ENCODE peak calls at places on chromosome 14, in ten cellular contexts. One of them, this sample, is unnamed.

GRCh38 chr14:90827919-90828610 is 11.8 kb upstream of the TTC7B start:
- DNase-seq in activated effector memory CD4-positive, alpha-beta T cell treated with anti-CD3 and anti-CD28 coated beads, Interleukin-2, amount 50 U/mL, for 16 hours: peak
- DNase-seq in choroid plexus epithelial cell: peak
- DNase-seq in activated gamma-delta T cell: peak
- DNase-seq in C1 segment of cervical spinal cord: peak
- DNase-seq in Calu3: peak
- DNase-seq in upper lobe of right lung: peak
- DNase-seq in EL: peak
- DNase-seq in left ventricle myocardium inferior: peak
- DNase-seq in activated CD4-positive, alpha-beta T cell treated with anti-CD3 and anti-CD28 coated beads for 24 hours: peak
- DNase-seq in this sample: peak

GRCh38 chr14:92877757-92878431 is 45.1 kb upstream of the CHGA start:
- DNase-seq in activated gamma-delta T cell: no peak
- DNase-seq in upper lobe of right lung: no peak
- DNase-seq in Calu3: no peak
- DNase-seq in C1 segment of cervical spinal cord: no peak
- DNase-seq in activated CD4-positive, alpha-beta T cell treated with anti-CD3 and anti-CD28 coated beads for 24 hours: no peak
- DNase-seq in EL: no peak
- DNase-seq in activated effector memory CD4-positive, alpha-beta T cell treated with anti-CD3 and anti-CD28 coated beads, Interleukin-2, amount 50 U/mL, for 16 hours: no peak
- DNase-seq in choroid plexus epithelial cell: peak
- DNase-seq in left ventricle myocardium inferior: peak
- DNase-seq in this sample: no peak

GRCh38 chr14:55122441-55122986 is 6.5 kb upstream of the LGALS3 start:
- DNase-seq in EL: no peak
- DNase-seq in activated effector memory CD4-positive, alpha-beta T cell treated with anti-CD3 and anti-CD28 coated beads, Interleukin-2, amount 50 U/mL, for 16 hours: no peak
- DNase-seq in activated CD4-positive, alpha-beta T cell treated with anti-CD3 and anti-CD28 coated beads for 24 hours: no peak
- DNase-seq in left ventricle myocardium inferior: peak
- DNase-seq in C1 segment of cervical spinal cord: no peak
- DNase-seq in activated gamma-delta T cell: no peak
- DNase-seq in choroid plexus epithelial cell: peak
- DNase-seq in upper lobe of right lung: no peak
- DNase-seq in Calu3: peak
- DNase-seq in this sample: no peak

GRCh38 chr14:94129111-94129757 is at the start of gene IFI27L2:
- DNase-seq in EL: peak
- DNase-seq in Calu3: peak
- DNase-seq in activated effector memory CD4-positive, alpha-beta T cell treated with anti-CD3 and anti-CD28 coated beads, Interleukin-2, amount 50 U/mL, for 16 hours: peak
- DNase-seq in activated gamma-delta T cell: peak
- DNase-seq in upper lobe of right lung: peak
- DNase-seq in activated CD4-positive, alpha-beta T cell treated with anti-CD3 and anti-CD28 coated beads for 24 hours: peak
- DNase-seq in C1 segment of cervical spinal cord: peak
- DNase-seq in choroid plexus epithelial cell: peak
- DNase-seq in left ventricle myocardium inferior: peak
- DNase-seq in this sample: peak

GRCh38 chr14:55846852-55847471 is 267.0 kb downstream of the KTN1 start:
- DNase-seq in C1 segment of cervical spinal cord: no peak
- DNase-seq in EL: peak
- DNase-seq in activated effector memory CD4-positive, alpha-beta T cell treated with anti-CD3 and anti-CD28 coated beads, Interleukin-2, amount 50 U/mL, for 16 hours: no peak
- DNase-seq in activated gamma-delta T cell: no peak
- DNase-seq in upper lobe of right lung: no peak
- DNase-seq in Calu3: no peak
- DNase-seq in left ventricle myocardium inferior: no peak
- DNase-seq in activated CD4-positive, alpha-beta T cell treated with anti-CD3 and anti-CD28 coated beads for 24 hours: no peak
- DNase-seq in choroid plexus epithelial cell: no peak
- DNase-seq in this sample: no peak

GRCh38 chr14:23060536-23061260 is 3.4 kb upstream of the CDH24 start:
- DNase-seq in upper lobe of right lung: no peak
- DNase-seq in left ventricle myocardium inferior: no peak
- DNase-seq in activated CD4-positive, alpha-beta T cell treated with anti-CD3 and anti-CD28 coated beads for 24 hours: no peak
- DNase-seq in activated gamma-delta T cell: no peak
- DNase-seq in choroid plexus epithelial cell: no peak
- DNase-seq in EL: no peak
- DNase-seq in C1 segment of cervical spinal cord: no peak
- DNase-seq in activated effector memory CD4-positive, alpha-beta T cell treated with anti-CD3 and anti-CD28 coated beads, Interleukin-2, amount 50 U/mL, for 16 hours: peak
- DNase-seq in Calu3: no peak
- DNase-seq in this sample: no peak

GRCh38 chr14:21097616-21098133 is 780 bp downstream of the ZNF219 start:
- DNase-seq in activated effector memory CD4-positive, alpha-beta T cell treated with anti-CD3 and anti-CD28 coated beads, Interleukin-2, amount 50 U/mL, for 16 hours: no peak
- DNase-seq in EL: no peak
- DNase-seq in activated CD4-positive, alpha-beta T cell treated with anti-CD3 and anti-CD28 coated beads for 24 hours: no peak
- DNase-seq in activated gamma-delta T cell: no peak
- DNase-seq in upper lobe of right lung: no peak
- DNase-seq in Calu3: no peak
- DNase-seq in C1 segment of cervical spinal cord: peak
- DNase-seq in left ventricle myocardium inferior: no peak
- DNase-seq in choroid plexus epithelial cell: no peak
- DNase-seq in this sample: no peak

GRCh38 chr14:100440758-100441203 is 117.6 kb downstream of the SLC25A47 start:
- DNase-seq in activated gamma-delta T cell: no peak
- DNase-seq in C1 segment of cervical spinal cord: no peak
- DNase-seq in activated effector memory CD4-positive, alpha-beta T cell treated with anti-CD3 and anti-CD28 coated beads, Interleukin-2, amount 50 U/mL, for 16 hours: no peak
- DNase-seq in EL: no peak
- DNase-seq in Calu3: no peak
- DNase-seq in left ventricle myocardium inferior: no peak
- DNase-seq in upper lobe of right lung: no peak
- DNase-seq in choroid plexus epithelial cell: peak
- DNase-seq in activated CD4-positive, alpha-beta T cell treated with anti-CD3 and anti-CD28 coated beads for 24 hours: no peak
- DNase-seq in this sample: no peak

GRCh38 chr14:105487449-105487985 is 831 bp downstream of the CRIP1 start:
- DNase-seq in upper lobe of right lung: peak
- DNase-seq in C1 segment of cervical spinal cord: no peak
- DNase-seq in EL: no peak
- DNase-seq in Calu3: no peak
- DNase-seq in activated effector memory CD4-positive, alpha-beta T cell treated with anti-CD3 and anti-CD28 coated beads, Interleukin-2, amount 50 U/mL, for 16 hours: peak
- DNase-seq in choroid plexus epithelial cell: no peak
- DNase-seq in activated CD4-positive, alpha-beta T cell treated with anti-CD3 and anti-CD28 coated beads for 24 hours: no peak
- DNase-seq in activated gamma-delta T cell: peak
- DNase-seq in left ventricle myocardium inferior: peak
- DNase-seq in this sample: no peak

GRCh38 chr14:67735361-67735921 is 33.8 kb downstream of the RDH12 start:
- DNase-seq in activated CD4-positive, alpha-beta T cell treated with anti-CD3 and anti-CD28 coated beads for 24 hours: no peak
- DNase-seq in Calu3: no peak
- DNase-seq in choroid plexus epithelial cell: no peak
- DNase-seq in activated effector memory CD4-positive, alpha-beta T cell treated with anti-CD3 and anti-CD28 coated beads, Interleukin-2, amount 50 U/mL, for 16 hours: no peak
- DNase-seq in left ventricle myocardium inferior: no peak
- DNase-seq in activated gamma-delta T cell: no peak
- DNase-seq in upper lobe of right lung: no peak
- DNase-seq in EL: no peak
- DNase-seq in C1 segment of cervical spinal cord: no peak
- DNase-seq in this sample: no peak

GRCh38 chr14:69850086-69850735 is 29.0 kb upstream of the SMOC1 start:
- DNase-seq in activated effector memory CD4-positive, alpha-beta T cell treated with anti-CD3 and anti-CD28 coated beads, Interleukin-2, amount 50 U/mL, for 16 hours: no peak
- DNase-seq in upper lobe of right lung: no peak
- DNase-seq in EL: no peak
- DNase-seq in left ventricle myocardium inferior: no peak
- DNase-seq in C1 segment of cervical spinal cord: no peak
- DNase-seq in activated CD4-positive, alpha-beta T cell treated with anti-CD3 and anti-CD28 coated beads for 24 hours: no peak
- DNase-seq in activated gamma-delta T cell: no peak
- DNase-seq in choroid plexus epithelial cell: peak
- DNase-seq in Calu3: no peak
- DNase-seq in this sample: no peak

GRCh38 chr14:75725481-75725880 is 64.4 kb downstream of the TTLL5 start:
- DNase-seq in activated CD4-positive, alpha-beta T cell treated with anti-CD3 and anti-CD28 coated beads for 24 hours: no peak
- DNase-seq in Calu3: no peak
- DNase-seq in C1 segment of cervical spinal cord: no peak
- DNase-seq in upper lobe of right lung: no peak
- DNase-seq in choroid plexus epithelial cell: no peak
- DNase-seq in left ventricle myocardium inferior: peak
- DNase-seq in activated effector memory CD4-positive, alpha-beta T cell treated with anti-CD3 and anti-CD28 coated beads, Interleukin-2, amount 50 U/mL, for 16 hours: no peak
- DNase-seq in EL: peak
- DNase-seq in activated gamma-delta T cell: no peak
- DNase-seq in this sample: no peak

GRCh38 chr14:29911815-29912214 is 15.8 kb downstream of the PRKD1 start:
- DNase-seq in activated effector memory CD4-positive, alpha-beta T cell treated with anti-CD3 and anti-CD28 coated beads, Interleukin-2, amount 50 U/mL, for 16 hours: no peak
- DNase-seq in activated gamma-delta T cell: no peak
- DNase-seq in left ventricle myocardium inferior: no peak
- DNase-seq in Calu3: no peak
- DNase-seq in activated CD4-positive, alpha-beta T cell treated with anti-CD3 and anti-CD28 coated beads for 24 hours: no peak
- DNase-seq in C1 segment of cervical spinal cord: no peak
- DNase-seq in upper lobe of right lung: no peak
- DNase-seq in EL: no peak
- DNase-seq in choroid plexus epithelial cell: no peak
- DNase-seq in this sample: no peak

GRCh38 chr14:86462193-86462592 is 932.2 kb downstream of the FLRT2 start:
- DNase-seq in activated CD4-positive, alpha-beta T cell treated with anti-CD3 and anti-CD28 coated beads for 24 hours: no peak
- DNase-seq in EL: peak
- DNase-seq in left ventricle myocardium inferior: no peak
- DNase-seq in choroid plexus epithelial cell: peak
- DNase-seq in upper lobe of right lung: no peak
- DNase-seq in Calu3: peak
- DNase-seq in activated gamma-delta T cell: no peak
- DNase-seq in activated effector memory CD4-positive, alpha-beta T cell treated with anti-CD3 and anti-CD28 coated beads, Interleukin-2, amount 50 U/mL, for 16 hours: no peak
- DNase-seq in C1 segment of cervical spinal cord: no peak
- DNase-seq in this sample: no peak

GRCh38 chr14:63727231-63727735 is 582 bp downstream of the SGPP1 start:
- DNase-seq in choroid plexus epithelial cell: peak
- DNase-seq in Calu3: peak
- DNase-seq in activated gamma-delta T cell: no peak
- DNase-seq in activated effector memory CD4-positive, alpha-beta T cell treated with anti-CD3 and anti-CD28 coated beads, Interleukin-2, amount 50 U/mL, for 16 hours: peak
- DNase-seq in left ventricle myocardium inferior: peak
- DNase-seq in activated CD4-positive, alpha-beta T cell treated with anti-CD3 and anti-CD28 coated beads for 24 hours: no peak
- DNase-seq in C1 segment of cervical spinal cord: peak
- DNase-seq in upper lobe of right lung: peak
- DNase-seq in EL: peak
- DNase-seq in this sample: no peak

GRCh38 chr14:95068521-95068920 is 88.8 kb downstream of the DICER1 start:
- DNase-seq in upper lobe of right lung: no peak
- DNase-seq in activated gamma-delta T cell: no peak
- DNase-seq in left ventricle myocardium inferior: no peak
- DNase-seq in EL: no peak
- DNase-seq in activated effector memory CD4-positive, alpha-beta T cell treated with anti-CD3 and anti-CD28 coated beads, Interleukin-2, amount 50 U/mL, for 16 hours: no peak
- DNase-seq in Calu3: no peak
- DNase-seq in choroid plexus epithelial cell: no peak
- DNase-seq in C1 segment of cervical spinal cord: no peak
- DNase-seq in activated CD4-positive, alpha-beta T cell treated with anti-CD3 and anti-CD28 coated beads for 24 hours: no peak
- DNase-seq in this sample: no peak

GRCh38 chr14:35927727-35928126 is 101.6 kb downstream of the BRMS1L start:
- DNase-seq in activated CD4-positive, alpha-beta T cell treated with anti-CD3 and anti-CD28 coated beads for 24 hours: no peak
- DNase-seq in Calu3: no peak
- DNase-seq in C1 segment of cervical spinal cord: no peak
- DNase-seq in choroid plexus epithelial cell: no peak
- DNase-seq in EL: peak
- DNase-seq in activated gamma-delta T cell: no peak
- DNase-seq in upper lobe of right lung: no peak
- DNase-seq in activated effector memory CD4-positive, alpha-beta T cell treated with anti-CD3 and anti-CD28 coated beads, Interleukin-2, amount 50 U/mL, for 16 hours: no peak
- DNase-seq in left ventricle myocardium inferior: no peak
- DNase-seq in this sample: no peak

GRCh38 chr14:50726372-50727107 is 58.4 kb upstream of the SAV1 start:
- DNase-seq in activated effector memory CD4-positive, alpha-beta T cell treated with anti-CD3 and anti-CD28 coated beads, Interleukin-2, amount 50 U/mL, for 16 hours: no peak
- DNase-seq in activated gamma-delta T cell: no peak
- DNase-seq in left ventricle myocardium inferior: no peak
- DNase-seq in activated CD4-positive, alpha-beta T cell treated with anti-CD3 and anti-CD28 coated beads for 24 hours: no peak
- DNase-seq in choroid plexus epithelial cell: peak
- DNase-seq in EL: peak
- DNase-seq in C1 segment of cervical spinal cord: no peak
- DNase-seq in Calu3: no peak
- DNase-seq in upper lobe of right lung: no peak
- DNase-seq in this sample: no peak

GRCh38 chr14:58426819-58427288 is 477 bp downstream of the TIMM9 start:
- DNase-seq in C1 segment of cervical spinal cord: peak
- DNase-seq in choroid plexus epithelial cell: peak
- DNase-seq in EL: peak
- DNase-seq in activated gamma-delta T cell: peak
- DNase-seq in Calu3: peak
- DNase-seq in activated effector memory CD4-positive, alpha-beta T cell treated with anti-CD3 and anti-CD28 coated beads, Interleukin-2, amount 50 U/mL, for 16 hours: peak
- DNase-seq in upper lobe of right lung: peak
- DNase-seq in left ventricle myocardium inferior: peak
- DNase-seq in activated CD4-positive, alpha-beta T cell treated with anti-CD3 and anti-CD28 coated beads for 24 hours: peak
- DNase-seq in this sample: peak

GRCh38 chr14:35159742-35160409 is 37.5 kb downstream of the PRORP start:
- DNase-seq in Calu3: peak
- DNase-seq in C1 segment of cervical spinal cord: no peak
- DNase-seq in EL: peak
- DNase-seq in upper lobe of right lung: no peak
- DNase-seq in activated effector memory CD4-positive, alpha-beta T cell treated with anti-CD3 and anti-CD28 coated beads, Interleukin-2, amount 50 U/mL, for 16 hours: no peak
- DNase-seq in activated CD4-positive, alpha-beta T cell treated with anti-CD3 and anti-CD28 coated beads for 24 hours: no peak
- DNase-seq in activated gamma-delta T cell: no peak
- DNase-seq in choroid plexus epithelial cell: peak
- DNase-seq in left ventricle myocardium inferior: no peak
- DNase-seq in this sample: no peak

GRCh38 chr14:77498984-77499527 is 440 bp upstream of the ISM2 start:
- DNase-seq in upper lobe of right lung: peak
- DNase-seq in C1 segment of cervical spinal cord: no peak
- DNase-seq in activated CD4-positive, alpha-beta T cell treated with anti-CD3 and anti-CD28 coated beads for 24 hours: no peak
- DNase-seq in EL: peak
- DNase-seq in Calu3: no peak
- DNase-seq in activated effector memory CD4-positive, alpha-beta T cell treated with anti-CD3 and anti-CD28 coated beads, Interleukin-2, amount 50 U/mL, for 16 hours: peak
- DNase-seq in activated gamma-delta T cell: no peak
- DNase-seq in left ventricle myocardium inferior: no peak
- DNase-seq in choroid plexus epithelial cell: no peak
- DNase-seq in this sample: peak

GRCh38 chr14:77615231-77616132 is 955 bp downstream of the SPTLC2 start:
- DNase-seq in upper lobe of right lung: no peak
- DNase-seq in activated gamma-delta T cell: no peak
- DNase-seq in choroid plexus epithelial cell: peak
- DNase-seq in EL: peak
- DNase-seq in activated CD4-positive, alpha-beta T cell treated with anti-CD3 and anti-CD28 coated beads for 24 hours: no peak
- DNase-seq in left ventricle myocardium inferior: no peak
- DNase-seq in activated effector memory CD4-positive, alpha-beta T cell treated with anti-CD3 and anti-CD28 coated beads, Interleukin-2, amount 50 U/mL, for 16 hours: peak
- DNase-seq in Calu3: no peak
- DNase-seq in C1 segment of cervical spinal cord: peak
- DNase-seq in this sample: no peak

GRCh38 chr14:95452176-95452889 is 64.1 kb downstream of the SYNE3 start:
- DNase-seq in C1 segment of cervical spinal cord: no peak
- DNase-seq in activated gamma-delta T cell: no peak
- DNase-seq in EL: no peak
- DNase-seq in activated effector memory CD4-positive, alpha-beta T cell treated with anti-CD3 and anti-CD28 coated beads, Interleukin-2, amount 50 U/mL, for 16 hours: no peak
- DNase-seq in activated CD4-positive, alpha-beta T cell treated with anti-CD3 and anti-CD28 coated beads for 24 hours: no peak
- DNase-seq in upper lobe of right lung: no peak
- DNase-seq in left ventricle myocardium inferior: no peak
- DNase-seq in choroid plexus epithelial cell: peak
- DNase-seq in Calu3: peak
- DNase-seq in this sample: no peak

GRCh38 chr14:20799955-20800544 is 2.6 kb downstream of the RNASE1 start:
- DNase-seq in activated gamma-delta T cell: no peak
- DNase-seq in EL: no peak
- DNase-seq in upper lobe of right lung: peak
- DNase-seq in choroid plexus epithelial cell: no peak
- DNase-seq in activated effector memory CD4-positive, alpha-beta T cell treated with anti-CD3 and anti-CD28 coated beads, Interleukin-2, amount 50 U/mL, for 16 hours: no peak
- DNase-seq in activated CD4-positive, alpha-beta T cell treated with anti-CD3 and anti-CD28 coated beads for 24 hours: no peak
- DNase-seq in left ventricle myocardium inferior: peak
- DNase-seq in Calu3: peak
- DNase-seq in C1 segment of cervical spinal cord: peak
- DNase-seq in this sample: no peak

GRCh38 chr14:63467440-63468072 is 75.6 kb downstream of the PPP2R5E start:
- DNase-seq in C1 segment of cervical spinal cord: no peak
- DNase-seq in activated CD4-positive, alpha-beta T cell treated with anti-CD3 and anti-CD28 coated beads for 24 hours: no peak
- DNase-seq in EL: no peak
- DNase-seq in activated gamma-delta T cell: no peak
- DNase-seq in Calu3: no peak
- DNase-seq in upper lobe of right lung: no peak
- DNase-seq in left ventricle myocardium inferior: no peak
- DNase-seq in choroid plexus epithelial cell: no peak
- DNase-seq in activated effector memory CD4-positive, alpha-beta T cell treated with anti-CD3 and anti-CD28 coated beads, Interleukin-2, amount 50 U/mL, for 16 hours: no peak
- DNase-seq in this sample: no peak

GRCh38 chr14:32078794-32079663 is 1.9 kb downstream of the ARHGAP5 start:
- DNase-seq in Calu3: no peak
- DNase-seq in C1 segment of cervical spinal cord: no peak
- DNase-seq in activated CD4-positive, alpha-beta T cell treated with anti-CD3 and anti-CD28 coated beads for 24 hours: no peak
- DNase-seq in upper lobe of right lung: no peak
- DNase-seq in activated gamma-delta T cell: no peak
- DNase-seq in activated effector memory CD4-positive, alpha-beta T cell treated with anti-CD3 and anti-CD28 coated beads, Interleukin-2, amount 50 U/mL, for 16 hours: peak
- DNase-seq in left ventricle myocardium inferior: no peak
- DNase-seq in EL: peak
- DNase-seq in choroid plexus epithelial cell: peak
- DNase-seq in this sample: no peak

GRCh38 chr14:22438742-22439141 is 150.3 kb downstream of the DAD1 start:
- DNase-seq in activated gamma-delta T cell: no peak
- DNase-seq in choroid plexus epithelial cell: no peak
- DNase-seq in left ventricle myocardium inferior: no peak
- DNase-seq in upper lobe of right lung: no peak
- DNase-seq in EL: no peak
- DNase-seq in activated effector memory CD4-positive, alpha-beta T cell treated with anti-CD3 and anti-CD28 coated beads, Interleukin-2, amount 50 U/mL, for 16 hours: no peak
- DNase-seq in Calu3: no peak
- DNase-seq in C1 segment of cervical spinal cord: no peak
- DNase-seq in activated CD4-positive, alpha-beta T cell treated with anti-CD3 and anti-CD28 coated beads for 24 hours: no peak
- DNase-seq in this sample: no peak

GRCh38 chr14:68368850-68369249 is 424.0 kb downstream of the ZFP36L1 start:
- DNase-seq in left ventricle myocardium inferior: no peak
- DNase-seq in activated effector memory CD4-positive, alpha-beta T cell treated with anti-CD3 and anti-CD28 coated beads, Interleukin-2, amount 50 U/mL, for 16 hours: no peak
- DNase-seq in choroid plexus epithelial cell: no peak
- DNase-seq in activated gamma-delta T cell: no peak
- DNase-seq in upper lobe of right lung: no peak
- DNase-seq in C1 segment of cervical spinal cord: no peak
- DNase-seq in activated CD4-positive, alpha-beta T cell treated with anti-CD3 and anti-CD28 coated beads for 24 hours: no peak
- DNase-seq in EL: no peak
- DNase-seq in Calu3: no peak
- DNase-seq in this sample: no peak

This sample was measured in GM18507.